ENCODE peak calls at places on chromosomes 12 and 14, in six cellular contexts. K is esophagus squamous epithelium, U is HCT116, S is heart left ventricle, M is aorta, J is body of pancreas. D is an unnamed sample.

GRCh38 chr12:125983094-125983783 is 918.0 kb downstream of the AACS start:
- DNase-seq in K (no peak), U (no peak), S (no peak), M (peak), J (peak), D (no peak)

GRCh38 chr14:92959189-92959531 is 36.2 kb downstream of the CHGA start:
- DNase-seq in K (no peak), U (no peak), S (no peak), M (peak), J (no peak), D (no peak)

GRCh38 chr12:53061404-53062010 is 11.6 kb downstream of the TNS2 start:
- DNase-seq in K (no peak), U (peak), S (no peak), M (no peak), J (peak), D (peak)

GRCh38 chr14:36505892-36506731 is 13.9 kb downstream of the NKX2-1 start:
- DNase-seq in K (no peak), U (no peak), S (no peak), M (no peak), J (no peak), D (no peak)

GRCh38 chr14:96661244-96661969 is 135.8 kb upstream of the VRK1 start:
- DNase-seq in K (no peak), U (no peak), S (no peak), M (no peak), J (no peak), D (peak)

GRCh38 chr14:28690029-28690683 is 76.4 kb upstream of the FOXG1 start:
- DNase-seq in K (no peak), U (no peak), S (no peak), M (no peak), J (no peak), D (no peak)

GRCh38 chr14:36069535-36069900 is 107.0 kb downstream of the PTCSC3 start:
- DNase-seq in K (no peak), U (peak), S (no peak), M (no peak), J (peak), D (peak)

GRCh38 chr12:13278249-13278787 is 81.8 kb downstream of the EMP1 start:
- DNase-seq in K (no peak), U (peak), S (peak), M (peak), J (peak), D (peak)

GRCh38 chr12:124501080-124501642 is 66.3 kb downstream of the NCOR2 start:
- DNase-seq in K (no peak), U (no peak), S (no peak), M (no peak), J (no peak), D (no peak)

GRCh38 chr14:67411820-67412421 is at the start of gene PLEK2:
- DNase-seq in K (no peak), U (peak), S (peak), M (peak), J (peak), D (peak)

GRCh38 chr14:106509176-106509575 is 982.8 kb downstream of the TMEM121 start:
- DNase-seq in K (no peak), U (no peak), S (no peak), M (no peak), J (no peak), D (no peak)

GRCh38 chr12:88993655-88994054 is 358.6 kb downstream of the DUSP6 start:
- DNase-seq in K (no peak), U (peak), S (no peak), M (no peak), J (no peak), D (no peak)

GRCh38 chr14:87043667-87044200 is 949.2 kb downstream of the GALC start:
- DNase-seq in K (no peak), U (no peak), S (no peak), M (no peak), J (no peak), D (no peak)

GRCh38 chr12:76030378-76031080 is 1.0 kb downstream of the PHLDA1 start:
- DNase-seq in K (no peak), U (no peak), S (peak), M (peak), J (peak), D (no peak)

GRCh38 chr12:32457251-32458025 is 58.1 kb downstream of the FGD4 start:
- DNase-seq in K (no peak), U (no peak), S (no peak), M (no peak), J (no peak), D (no peak)

GRCh38 chr14:88985654-88986053 is 161.2 kb downstream of the TTC8 start:
- DNase-seq in K (no peak), U (no peak), S (no peak), M (no peak), J (no peak), D (no peak)

GRCh38 chr12:50283924-50284236 is 560 bp upstream of the LIMA1 start:
- DNase-seq in K (no peak), U (no peak), S (no peak), M (no peak), J (peak), D (no peak)

GRCh38 chr12:127813147-127813546 is 453.8 kb upstream of the TMEM132C start:
- DNase-seq in K (no peak), U (no peak), S (no peak), M (no peak), J (no peak), D (no peak)

GRCh38 chr14:87869619-87870583 is 123.1 kb downstream of the GALC start:
- DNase-seq in K (no peak), U (no peak), S (no peak), M (no peak), J (no peak), D (no peak)

GRCh38 chr12:47867496-47867941 is 37.3 kb downstream of the VDR start:
- DNase-seq in K (no peak), U (no peak), S (no peak), M (peak), J (no peak), D (no peak)

GRCh38 chr12:104306943-104307654 is 3.6 kb downstream of the EID3 start:
- DNase-seq in K (no peak), U (no peak), S (no peak), M (no peak), J (no peak), D (no peak)

GRCh38 chr12:124159655-124160054 is 135.2 kb upstream of the RFLNA start:
- DNase-seq in K (no peak), U (no peak), S (no peak), M (no peak), J (no peak), D (no peak)

GRCh38 chr14:100864960-100865681 is 38.4 kb downstream of the RTL1 start:
- DNase-seq in K (no peak), U (no peak), S (no peak), M (peak), J (no peak), D (no peak)

GRCh38 chr14:100868621-100869370 is 34.7 kb downstream of the RTL1 start:
- DNase-seq in K (no peak), U (no peak), S (no peak), M (peak), J (no peak), D (no peak)

GRCh38 chr14:100867631-100868315 is 35.7 kb downstream of the RTL1 start:
- DNase-seq in K (no peak), U (no peak), S (no peak), M (peak), J (no peak), D (no peak)

GRCh38 chr14:100865682-100866591 is 37.6 kb downstream of the RTL1 start:
- DNase-seq in K (no peak), U (no peak), S (no peak), M (peak), J (no peak), D (no peak)

DNA sequence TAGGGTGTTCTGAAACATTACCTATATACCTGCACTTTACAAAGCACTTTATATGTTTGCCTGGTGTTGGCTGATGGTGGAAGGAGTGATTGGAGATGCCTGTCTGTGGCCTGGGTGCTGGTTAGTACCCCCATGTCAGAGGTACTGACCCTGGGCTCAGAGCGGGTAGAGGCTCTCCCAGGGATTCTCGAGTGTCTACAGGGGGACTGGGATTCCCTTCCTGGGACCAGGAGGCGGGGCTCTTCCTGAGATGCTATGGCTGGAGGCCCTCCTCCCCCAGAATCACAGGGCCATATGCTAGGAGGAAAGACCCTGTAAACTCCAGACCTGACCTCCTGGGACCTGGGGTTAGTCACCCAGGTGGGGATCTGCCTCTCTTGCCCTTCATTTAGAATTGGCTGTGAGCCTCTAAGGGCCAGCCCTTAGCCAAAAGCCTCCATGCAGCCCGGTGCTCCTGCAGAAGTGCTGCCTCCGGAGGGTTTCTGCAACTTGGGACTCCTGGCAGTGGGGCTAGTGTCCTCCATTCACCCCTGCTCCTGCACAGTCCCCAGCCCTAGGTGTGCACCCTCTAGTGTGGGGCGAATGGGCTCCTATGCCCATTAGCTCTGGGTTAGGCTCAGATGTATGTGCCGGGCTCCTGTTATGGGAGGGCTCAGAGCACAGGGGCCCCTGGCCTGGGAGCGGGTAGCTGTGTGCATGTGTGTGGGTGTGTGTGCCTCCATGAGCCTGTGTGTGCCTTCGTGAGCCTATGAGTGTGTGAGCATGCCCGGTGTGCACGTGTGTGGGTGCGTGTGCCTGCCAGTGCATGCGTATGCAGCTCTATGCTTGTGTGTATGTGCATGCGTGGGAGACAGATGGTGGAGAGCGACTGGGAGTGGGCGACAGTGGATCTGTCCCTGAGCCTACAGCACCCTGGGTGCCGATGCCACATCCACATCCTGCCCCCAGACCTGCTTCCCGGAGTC is 36.6 kb downstream of the RTL1 start:
- DNase-seq in K (no peak), U (no peak), S (no peak), M (peak), J (no peak), D (no peak)
- H3K27ac ChIP-seq in K (no peak), U (no peak), S (no peak), M (no peak), J (no peak), D (no peak)

GRCh38 chr12:3313066-3313465 is 177.9 kb upstream of the PRMT8 start:
- DNase-seq in K (no peak), U (no peak), S (no peak), M (no peak), J (no peak), D (no peak)
- H3K27ac ChIP-seq in K (no peak), U (no peak), S (no peak), M (no peak), J (no peak), D (no peak)

GRCh38 chr12:22653790-22654189 is 28.8 kb downstream of the ETNK1 start:
- DNase-seq in K (no peak), U (no peak), S (no peak), M (no peak), J (no peak), D (no peak)

GRCh38 chr12:22657538-22657937 is 32.6 kb downstream of the ETNK1 start:
- DNase-seq in K (no peak), U (no peak), S (no peak), M (no peak), J (no peak), D (no peak)

GRCh38 chr12:22658214-22658613 is 33.2 kb downstream of the ETNK1 start:
- DNase-seq in K (no peak), U (no peak), S (no peak), M (no peak), J (no peak), D (no peak)

GRCh38 chr12:22656376-22656775 is 31.4 kb downstream of the ETNK1 start:
- DNase-seq in K (no peak), U (no peak), S (no peak), M (no peak), J (no peak), D (no peak)

GRCh38 chr12:22656835-22657234 is 31.9 kb downstream of the ETNK1 start:
- DNase-seq in K (no peak), U (no peak), S (no peak), M (no peak), J (no peak), D (no peak)
- H3K27ac ChIP-seq in K (no peak), U (no peak), S (no peak), M (no peak), J (no peak), D (no peak)

DNA sequence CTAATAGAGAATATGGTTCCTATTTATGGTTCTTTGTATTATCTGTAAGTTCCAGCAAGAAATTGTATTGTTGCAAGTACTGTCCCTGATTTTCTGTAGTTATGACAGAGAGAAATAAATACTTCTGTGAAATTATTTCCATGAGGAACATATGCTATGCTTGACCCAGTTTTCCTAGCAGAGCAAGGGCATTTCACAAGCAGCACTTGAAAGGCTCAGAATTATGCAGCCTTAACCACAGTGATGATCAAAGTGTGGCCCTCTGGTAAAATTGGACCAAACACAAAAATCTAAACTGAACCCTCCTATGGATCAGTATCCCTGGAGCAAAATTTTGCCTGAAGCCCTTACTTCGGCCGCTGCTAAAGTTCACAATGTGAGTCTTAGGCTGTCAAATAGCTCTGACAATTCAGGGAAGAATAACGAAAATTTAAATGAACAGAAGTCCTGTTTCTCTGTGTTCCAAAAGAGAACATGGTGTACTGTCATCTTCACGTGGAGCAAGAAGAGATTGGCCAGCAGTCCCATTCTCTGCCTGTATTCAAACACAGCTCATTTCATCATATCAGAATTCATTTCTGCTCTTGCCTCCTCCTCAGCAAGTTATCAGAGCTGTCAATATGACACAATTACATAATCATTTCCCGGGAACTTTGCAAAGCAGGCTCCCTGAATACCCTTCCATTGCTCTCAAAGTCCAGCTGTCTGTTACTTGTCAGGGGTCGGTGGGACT is 471.9 kb downstream of the RPS29 start:
- DNase-seq in K (no peak), U (no peak), S (no peak), M (no peak), J (no peak), D (no peak)
- H3K27ac ChIP-seq in K (no peak), U (no peak), S (no peak), M (no peak), J (no peak), D (no peak)

GRCh38 chr14:95479494-95479893 is 37.0 kb downstream of the SYNE3 start:
- DNase-seq in K (no peak), U (no peak), S (no peak), M (no peak), J (no peak), D (no peak)

GRCh38 chr14:95481391-95482022 is 34.9 kb downstream of the SYNE3 start:
- DNase-seq in K (no peak), U (no peak), S (no peak), M (no peak), J (no peak), D (no peak)

GRCh38 chr14:95480887-95481226 is 35.6 kb downstream of the SYNE3 start:
- DNase-seq in K (no peak), U (no peak), S (no peak), M (no peak), J (no peak), D (no peak)

GRCh38 chr14:95478818-95479217 is 37.6 kb downstream of the SYNE3 start:
- DNase-seq in K (no peak), U (no peak), S (no peak), M (no peak), J (no peak), D (no peak)

DNA sequence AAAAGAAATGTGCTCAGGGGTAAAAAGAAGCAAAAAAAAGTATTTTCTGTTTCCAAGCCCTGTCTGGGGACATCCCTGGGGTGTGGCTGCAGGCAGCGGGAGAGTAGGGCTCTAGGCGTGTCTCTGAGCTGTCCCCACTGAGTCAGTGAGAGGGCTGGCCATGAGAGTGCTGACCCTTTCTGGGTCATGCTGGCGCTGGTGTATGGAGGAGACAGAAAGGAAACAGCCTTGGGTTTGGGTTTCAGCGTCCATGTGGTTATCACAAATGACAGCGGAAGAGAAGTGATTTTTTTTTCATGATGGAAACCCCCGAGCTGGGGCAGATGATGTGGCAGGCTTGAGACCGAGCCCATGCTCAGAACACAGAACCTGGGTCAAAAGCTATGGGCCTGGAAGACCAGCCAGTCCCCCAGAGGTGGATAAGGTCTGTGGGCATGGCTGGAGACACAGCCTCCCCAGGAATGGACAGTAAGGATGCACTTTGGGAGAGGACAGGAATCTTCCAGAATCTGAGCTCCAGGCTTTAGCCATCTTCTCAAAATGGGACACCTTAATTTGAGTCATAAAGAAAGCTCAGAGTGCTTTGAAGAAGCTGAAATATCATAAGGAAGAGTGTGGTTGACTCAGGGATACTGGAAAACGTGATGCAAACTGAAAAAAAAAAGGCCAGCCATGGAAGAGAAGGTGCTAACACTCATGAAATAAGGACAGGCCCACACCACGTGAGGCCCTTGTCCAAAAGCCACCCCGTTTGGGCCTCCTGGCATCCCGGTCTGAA is 36.2 kb downstream of the SYNE3 start:
- DNase-seq in K (no peak), U (no peak), S (peak), M (peak), J (no peak), D (peak)
- H3K27ac ChIP-seq in K (no peak), U (no peak), S (no peak), M (no peak), J (no peak), D (no peak)

DNA sequence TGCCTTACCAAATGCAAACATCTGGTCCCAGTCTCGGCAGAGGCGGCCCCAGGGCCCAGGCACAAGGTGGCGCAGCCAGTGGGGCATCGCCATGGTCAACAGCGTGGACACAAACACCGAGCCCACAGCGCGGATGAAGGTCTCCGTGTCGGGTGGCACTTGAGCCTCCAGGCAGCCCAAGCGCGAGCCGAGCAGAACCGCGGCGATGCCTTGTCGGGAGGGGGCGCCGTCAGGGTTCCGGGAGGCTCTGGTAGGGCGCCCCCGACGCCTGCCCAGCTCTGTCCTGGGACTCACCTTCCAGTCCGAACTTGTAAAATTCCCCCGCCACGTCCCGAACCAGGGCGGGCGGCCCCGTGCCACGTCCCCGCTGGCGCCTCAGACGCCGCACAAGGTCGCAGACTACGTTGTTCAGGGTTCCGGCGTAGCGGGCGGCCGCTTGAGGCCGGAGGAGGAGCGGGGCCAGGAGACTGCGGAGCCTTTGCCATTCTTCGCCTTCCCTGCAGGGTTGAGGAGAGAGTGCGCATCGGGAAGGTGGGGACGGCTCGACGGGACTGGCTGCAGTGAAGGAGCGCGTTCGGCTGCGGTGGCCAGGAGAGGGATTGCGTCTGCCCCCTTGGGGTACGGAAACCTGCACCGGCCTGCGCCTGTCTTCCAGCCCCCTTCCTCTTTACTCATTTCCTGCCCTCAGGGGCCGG is 1.7 kb downstream of the CYP27B1 start:
- DNase-seq in K (no peak), U (no peak), S (no peak), M (peak), J (peak), D (no peak)
- H3K27ac ChIP-seq in K (no peak), U (peak), S (no peak), M (no peak), J (peak), D (no peak)

DNA sequence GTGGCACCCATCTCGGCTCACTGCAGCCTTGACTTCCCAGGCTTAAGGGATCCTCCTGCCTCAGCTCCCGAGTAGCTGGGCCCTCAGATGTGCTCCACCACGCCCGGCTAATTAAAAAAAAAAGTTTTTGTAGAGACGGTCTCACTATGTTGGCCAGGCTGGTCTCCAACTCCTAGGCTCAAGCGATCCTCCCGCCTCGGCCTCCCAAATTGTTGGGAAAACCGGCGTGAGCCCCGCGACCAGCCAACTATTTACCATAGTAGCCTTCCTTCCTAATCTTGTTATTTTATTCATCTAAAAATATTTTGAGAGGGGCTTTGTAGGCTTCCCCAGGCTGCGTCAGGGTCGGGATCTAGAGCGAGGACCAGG is 25.4 kb upstream of the YY1 start:
- DNase-seq in K (no peak), U (no peak), S (no peak), M (no peak), J (no peak), D (no peak)
- H3K27ac ChIP-seq in K (peak), U (peak), S (peak), M (peak), J (peak), D (peak)